ENCODE peak calls at places on chromosomes 3 and 15, in ten cellular contexts. One of them, this sample, is unnamed.

GRCh38 chr3:195104340-195104739 is 166.6 kb downstream of the XXYLT1 start:
- DNase-seq in small intestine: no peak
- DNase-seq in CD4-positive, alpha-beta memory T cell: no peak
- DNase-seq in ovary: no peak
- DNase-seq in AG04450: no peak
- DNase-seq in A549: no peak
- DNase-seq in BJ: no peak
- DNase-seq in ascending aorta: no peak
- DNase-seq in cardiac fibroblast: no peak
- DNase-seq in RWPE2: no peak
- DNase-seq in this sample: no peak

GRCh38 chr3:87766736-87767135 is 292.1 kb downstream of the CGGBP1 start:
- DNase-seq in BJ: no peak
- DNase-seq in RWPE2: no peak
- DNase-seq in small intestine: no peak
- DNase-seq in A549: no peak
- DNase-seq in ovary: no peak
- DNase-seq in CD4-positive, alpha-beta memory T cell: no peak
- DNase-seq in cardiac fibroblast: no peak
- DNase-seq in AG04450: no peak
- DNase-seq in ascending aorta: no peak
- DNase-seq in this sample: no peak

GRCh38 chr3:119294889-119295769 is 946 bp downstream of the ARHGAP31 start:
- DNase-seq in ovary: peak; percentile 43
- DNase-seq in cardiac fibroblast: peak; percentile 52
- DNase-seq in ascending aorta: no peak
- DNase-seq in small intestine: peak; percentile 35
- DNase-seq in A549: peak; percentile 27
- DNase-seq in RWPE2: no peak
- DNase-seq in AG04450: no peak
- DNase-seq in BJ: no peak
- DNase-seq in CD4-positive, alpha-beta memory T cell: peak; percentile 67
- DNase-seq in this sample: peak; percentile 45

GRCh38 chr15:33988384-33988783 is 20.1 kb downstream of the CHRM5 start:
- DNase-seq in BJ: no peak
- DNase-seq in A549: no peak
- DNase-seq in ovary: no peak
- DNase-seq in RWPE2: no peak
- DNase-seq in small intestine: no peak
- DNase-seq in CD4-positive, alpha-beta memory T cell: no peak
- DNase-seq in AG04450: no peak
- DNase-seq in ascending aorta: no peak
- DNase-seq in cardiac fibroblast: peak; percentile 33
- DNase-seq in this sample: no peak

GRCh38 chr3:115212615-115213014 is 65.5 kb upstream of the ZBTB20 start:
- DNase-seq in ascending aorta: no peak
- DNase-seq in BJ: no peak
- DNase-seq in CD4-positive, alpha-beta memory T cell: no peak
- DNase-seq in AG04450: no peak
- DNase-seq in cardiac fibroblast: no peak
- DNase-seq in small intestine: no peak
- DNase-seq in A549: no peak
- DNase-seq in ovary: no peak
- DNase-seq in RWPE2: no peak
- DNase-seq in this sample: no peak

GRCh38 chr3:38578081-38578475 is 71.4 kb downstream of the SCN5A start:
- DNase-seq in BJ: no peak
- DNase-seq in ovary: no peak
- DNase-seq in CD4-positive, alpha-beta memory T cell: no peak
- DNase-seq in RWPE2: no peak
- DNase-seq in AG04450: no peak
- DNase-seq in small intestine: no peak
- DNase-seq in ascending aorta: no peak
- DNase-seq in A549: no peak
- DNase-seq in cardiac fibroblast: no peak
- DNase-seq in this sample: no peak

GRCh38 chr3:37591130-37591865 is 270.4 kb upstream of the CTDSPL start:
- DNase-seq in ovary: peak; percentile 39
- DNase-seq in cardiac fibroblast: peak; percentile 12
- DNase-seq in CD4-positive, alpha-beta memory T cell: no peak
- DNase-seq in A549: no peak
- DNase-seq in AG04450: no peak
- DNase-seq in RWPE2: no peak
- DNase-seq in BJ: no peak
- DNase-seq in ascending aorta: no peak
- DNase-seq in small intestine: no peak
- DNase-seq in this sample: peak; percentile 30

GRCh38 chr15:89575656-89576416 is 567 bp downstream of the TICRR start:
- DNase-seq in small intestine: no peak
- DNase-seq in CD4-positive, alpha-beta memory T cell: peak; percentile 4
- DNase-seq in ovary: no peak
- DNase-seq in ascending aorta: no peak
- DNase-seq in AG04450: no peak
- DNase-seq in A549: no peak
- DNase-seq in RWPE2: peak; percentile 80
- DNase-seq in cardiac fibroblast: peak; percentile 32
- DNase-seq in BJ: no peak
- DNase-seq in this sample: peak; percentile 22

GRCh38 chr3:108011616-108012015 is 79.2 kb downstream of the CD47 start:
- DNase-seq in small intestine: no peak
- DNase-seq in ovary: no peak
- DNase-seq in cardiac fibroblast: no peak
- DNase-seq in AG04450: no peak
- DNase-seq in BJ: no peak
- DNase-seq in CD4-positive, alpha-beta memory T cell: no peak
- DNase-seq in A549: no peak
- DNase-seq in ascending aorta: no peak
- DNase-seq in RWPE2: no peak
- DNase-seq in this sample: no peak

GRCh38 chr3:34878488-34878887 is 760.8 kb upstream of the ARPP21 start:
- DNase-seq in small intestine: no peak
- DNase-seq in BJ: no peak
- DNase-seq in ascending aorta: no peak
- DNase-seq in AG04450: no peak
- DNase-seq in RWPE2: no peak
- DNase-seq in CD4-positive, alpha-beta memory T cell: no peak
- DNase-seq in A549: no peak
- DNase-seq in cardiac fibroblast: no peak
- DNase-seq in ovary: no peak
- DNase-seq in this sample: no peak
- H3K4me3 ChIP-seq in small intestine: no peak overlapping the region
- H3K4me3 ChIP-seq in BJ: no peak overlapping the region
- H3K4me3 ChIP-seq in ascending aorta: no peak overlapping the region
- H3K4me3 ChIP-seq in AG04450: no peak overlapping the region
- H3K4me3 ChIP-seq in RWPE2: no peak overlapping the region
- H3K4me3 ChIP-seq in CD4-positive, alpha-beta memory T cell: no peak overlapping the region
- H3K4me3 ChIP-seq in A549: no peak overlapping the region
- H3K4me3 ChIP-seq in cardiac fibroblast: no peak overlapping the region
- H3K4me3 ChIP-seq in ovary: no peak overlapping the region
- H3K4me3 ChIP-seq in this sample: no peak overlapping the region

GRCh38 chr15:40277472-40277871 is 5.4 kb downstream of the ANKRD63 start:
- DNase-seq in cardiac fibroblast: no peak
- DNase-seq in ovary: no peak
- DNase-seq in ascending aorta: no peak
- DNase-seq in CD4-positive, alpha-beta memory T cell: no peak
- DNase-seq in A549: no peak
- DNase-seq in small intestine: no peak
- DNase-seq in AG04450: no peak
- DNase-seq in BJ: no peak
- DNase-seq in RWPE2: no peak
- DNase-seq in this sample: no peak
- H3K4me3 ChIP-seq in cardiac fibroblast: no peak overlapping the region
- H3K4me3 ChIP-seq in ovary: no peak overlapping the region
- H3K4me3 ChIP-seq in ascending aorta: no peak overlapping the region
- H3K4me3 ChIP-seq in CD4-positive, alpha-beta memory T cell: no peak overlapping the region
- H3K4me3 ChIP-seq in A549: no peak overlapping the region
- H3K4me3 ChIP-seq in small intestine: no peak overlapping the region
- H3K4me3 ChIP-seq in AG04450: no peak overlapping the region
- H3K4me3 ChIP-seq in BJ: no peak overlapping the region
- H3K4me3 ChIP-seq in RWPE2: no peak overlapping the region
- H3K4me3 ChIP-seq in this sample: no peak overlapping the region

GRCh38 chr3:27713066-27713400 is 9.1 kb downstream of the EOMES start:
- DNase-seq in BJ: no peak
- DNase-seq in AG04450: no peak
- DNase-seq in cardiac fibroblast: no peak
- DNase-seq in small intestine: no peak
- DNase-seq in RWPE2: no peak
- DNase-seq in ovary: no peak
- DNase-seq in A549: no peak
- DNase-seq in CD4-positive, alpha-beta memory T cell: no peak
- DNase-seq in ascending aorta: no peak
- DNase-seq in this sample: no peak

GRCh38 chr3:27714692-27715453 is 7.2 kb downstream of the EOMES start:
- DNase-seq in small intestine: peak; percentile 79
- DNase-seq in ascending aorta: no peak
- DNase-seq in ovary: no peak
- DNase-seq in CD4-positive, alpha-beta memory T cell: no peak
- DNase-seq in AG04450: no peak
- DNase-seq in RWPE2: no peak
- DNase-seq in A549: no peak
- DNase-seq in cardiac fibroblast: no peak
- DNase-seq in BJ: no peak
- DNase-seq in this sample: no peak

GRCh38 chr3:27714101-27714526 is 8.0 kb downstream of the EOMES start:
- DNase-seq in CD4-positive, alpha-beta memory T cell: no peak
- DNase-seq in cardiac fibroblast: no peak
- DNase-seq in ascending aorta: no peak
- DNase-seq in RWPE2: no peak
- DNase-seq in A549: no peak
- DNase-seq in BJ: no peak
- DNase-seq in AG04450: no peak
- DNase-seq in ovary: no peak
- DNase-seq in small intestine: no peak
- DNase-seq in this sample: no peak

GRCh38 chr3:27713435-27713880 is 8.7 kb downstream of the EOMES start:
- DNase-seq in RWPE2: no peak
- DNase-seq in ovary: no peak
- DNase-seq in A549: no peak
- DNase-seq in BJ: no peak
- DNase-seq in small intestine: no peak
- DNase-seq in ascending aorta: no peak
- DNase-seq in cardiac fibroblast: no peak
- DNase-seq in CD4-positive, alpha-beta memory T cell: no peak
- DNase-seq in AG04450: no peak
- DNase-seq in this sample: no peak

GRCh38 chr3:27712136-27713065 is 9.7 kb downstream of the EOMES start:
- DNase-seq in AG04450: peak; percentile 37
- DNase-seq in A549: peak; percentile 96
- DNase-seq in ascending aorta: no peak
- DNase-seq in small intestine: peak; percentile 82
- DNase-seq in RWPE2: no peak
- DNase-seq in CD4-positive, alpha-beta memory T cell: peak; percentile 78
- DNase-seq in cardiac fibroblast: peak; percentile 88
- DNase-seq in ovary: peak; percentile 48
- DNase-seq in BJ: peak; percentile 8
- DNase-seq in this sample: peak; percentile 67
- H3K4me3 ChIP-seq in AG04450: peak overlapping the region; percentile 57
- H3K4me3 ChIP-seq in A549: peak overlapping the region; percentile 53
- H3K4me3 ChIP-seq in ascending aorta: peak overlapping the region; percentile 73
- H3K4me3 ChIP-seq in small intestine: peak overlapping the region; percentile 34
- H3K4me3 ChIP-seq in RWPE2: peak overlapping the region; percentile 34
- H3K4me3 ChIP-seq in CD4-positive, alpha-beta memory T cell: peak overlapping the region; percentile 71
- H3K4me3 ChIP-seq in cardiac fibroblast: peak overlapping the region; percentile 52
- H3K4me3 ChIP-seq in ovary: peak overlapping the region; percentile 48
- H3K4me3 ChIP-seq in BJ: peak overlapping the region; percentile 43
- H3K4me3 ChIP-seq in this sample: peak overlapping the region; percentile 75

GRCh38 chr3:14806641-14807263 is 12.0 kb upstream of the FGD5 start:
- DNase-seq in AG04450: no peak
- DNase-seq in RWPE2: no peak
- DNase-seq in A549: no peak
- DNase-seq in BJ: no peak
- DNase-seq in cardiac fibroblast: peak; percentile 22
- DNase-seq in ascending aorta: no peak
- DNase-seq in small intestine: peak; percentile 46
- DNase-seq in CD4-positive, alpha-beta memory T cell: no peak
- DNase-seq in ovary: no peak
- DNase-seq in this sample: no peak
- H3K4me3 ChIP-seq in AG04450: no peak overlapping the region
- H3K4me3 ChIP-seq in RWPE2: no peak overlapping the region
- H3K4me3 ChIP-seq in A549: no peak overlapping the region
- H3K4me3 ChIP-seq in BJ: no peak overlapping the region
- H3K4me3 ChIP-seq in cardiac fibroblast: no peak overlapping the region
- H3K4me3 ChIP-seq in ascending aorta: no peak overlapping the region
- H3K4me3 ChIP-seq in small intestine: no peak overlapping the region
- H3K4me3 ChIP-seq in CD4-positive, alpha-beta memory T cell: no peak overlapping the region
- H3K4me3 ChIP-seq in ovary: no peak overlapping the region
- H3K4me3 ChIP-seq in this sample: no peak overlapping the region

GRCh38 chr3:11273945-11274344 is 1.7 kb downstream of the ATG7 start:
- DNase-seq in A549: no peak
- DNase-seq in BJ: no peak
- DNase-seq in CD4-positive, alpha-beta memory T cell: no peak
- DNase-seq in cardiac fibroblast: no peak
- DNase-seq in ovary: no peak
- DNase-seq in small intestine: peak; percentile 11
- DNase-seq in ascending aorta: no peak
- DNase-seq in RWPE2: no peak
- DNase-seq in AG04450: no peak
- DNase-seq in this sample: no peak
- H3K4me3 ChIP-seq in A549: no peak overlapping the region
- H3K4me3 ChIP-seq in BJ: no peak overlapping the region
- H3K4me3 ChIP-seq in CD4-positive, alpha-beta memory T cell: no peak overlapping the region
- H3K4me3 ChIP-seq in cardiac fibroblast: no peak overlapping the region
- H3K4me3 ChIP-seq in ovary: no peak overlapping the region
- H3K4me3 ChIP-seq in small intestine: no peak overlapping the region
- H3K4me3 ChIP-seq in ascending aorta: peak overlapping the region; percentile 91
- H3K4me3 ChIP-seq in RWPE2: no peak overlapping the region
- H3K4me3 ChIP-seq in AG04450: peak overlapping the region; percentile 97
- H3K4me3 ChIP-seq in this sample: no peak overlapping the region

GRCh38 chr3:15056676-15057404 is 8.3 kb downstream of the MRPS25 start:
- DNase-seq in AG04450: no peak
- DNase-seq in small intestine: no peak
- DNase-seq in CD4-positive, alpha-beta memory T cell: no peak
- DNase-seq in RWPE2: no peak
- DNase-seq in cardiac fibroblast: no peak
- DNase-seq in ascending aorta: no peak
- DNase-seq in A549: no peak
- DNase-seq in ovary: no peak
- DNase-seq in BJ: no peak
- DNase-seq in this sample: no peak
- H3K4me3 ChIP-seq in AG04450: no peak overlapping the region
- H3K4me3 ChIP-seq in small intestine: no peak overlapping the region
- H3K4me3 ChIP-seq in CD4-positive, alpha-beta memory T cell: no peak overlapping the region
- H3K4me3 ChIP-seq in RWPE2: no peak overlapping the region
- H3K4me3 ChIP-seq in cardiac fibroblast: no peak overlapping the region
- H3K4me3 ChIP-seq in ascending aorta: no peak overlapping the region
- H3K4me3 ChIP-seq in A549: no peak overlapping the region
- H3K4me3 ChIP-seq in ovary: no peak overlapping the region
- H3K4me3 ChIP-seq in BJ: no peak overlapping the region
- H3K4me3 ChIP-seq in this sample: no peak overlapping the region

GRCh38 chr3:100760377-100760776 is 51.1 kb downstream of the TFG start:
- DNase-seq in RWPE2: no peak
- DNase-seq in CD4-positive, alpha-beta memory T cell: no peak
- DNase-seq in A549: no peak
- DNase-seq in cardiac fibroblast: no peak
- DNase-seq in small intestine: no peak
- DNase-seq in AG04450: no peak
- DNase-seq in BJ: no peak
- DNase-seq in ascending aorta: no peak
- DNase-seq in ovary: no peak
- DNase-seq in this sample: no peak
- H3K4me3 ChIP-seq in RWPE2: no peak overlapping the region
- H3K4me3 ChIP-seq in CD4-positive, alpha-beta memory T cell: no peak overlapping the region
- H3K4me3 ChIP-seq in A549: no peak overlapping the region
- H3K4me3 ChIP-seq in cardiac fibroblast: no peak overlapping the region
- H3K4me3 ChIP-seq in small intestine: no peak overlapping the region
- H3K4me3 ChIP-seq in AG04450: no peak overlapping the region
- H3K4me3 ChIP-seq in BJ: no peak overlapping the region
- H3K4me3 ChIP-seq in ascending aorta: no peak overlapping the region
- H3K4me3 ChIP-seq in ovary: no peak overlapping the region
- H3K4me3 ChIP-seq in this sample: no peak overlapping the region

This sample was measured in left ventricle myocardium inferior.